ENCODE peak calls at places on chromosomes 12 and 14, in nine cellular contexts. I is spleen, L is AG04450, W is A673, H is stomach, T is astrocyte of the cerebellum, Z is MCF 10A, C is lower lobe of right lung, G is cardiac muscle cell. Q is an unnamed sample.

GRCh38 chr12:74541074-74541473 is 3.4 kb downstream of the ATXN7L3B start:
- DNase-seq in I (no peak), L (no peak), W (no peak), H (no peak), T (no peak), Z (no peak), C (no peak), G (no peak), Q (no peak)

GRCh38 chr14:76918176-76918750 is 92.1 kb downstream of the LRRC74A start:
- DNase-seq in I (peak), L (peak), W (peak), H (peak), T (peak), Z (peak), C (peak), G (no peak), Q (peak)

GRCh38 chr12:23704992-23705943 is 244.2 kb downstream of the SOX5 start:
- DNase-seq in I (no peak), L (no peak), W (no peak), H (no peak), T (no peak), Z (no peak), C (no peak), G (peak), Q (no peak)

GRCh38 chr14:72863216-72864006 is 30.5 kb downstream of the DPF3 start:
- DNase-seq in I (no peak), L (no peak), W (peak), H (no peak), T (no peak), Z (no peak), C (no peak), G (no peak), Q (no peak)

GRCh38 chr12:121618659-121619233 is 7.6 kb upstream of the ORAI1 start:
- DNase-seq in I (no peak), L (no peak), W (no peak), H (no peak), T (no peak), Z (no peak), C (no peak), G (no peak), Q (no peak)

GRCh38 chr12:65168606-65169310 is 625 bp upstream of the LEMD3 start:
- DNase-seq in I (no peak), L (no peak), W (no peak), H (no peak), T (no peak), Z (no peak), C (no peak), G (no peak), Q (no peak)

GRCh38 chr12:67594888-67595287 is 53.7 kb upstream of the DYRK2 start:
- DNase-seq in I (no peak), L (no peak), W (no peak), H (no peak), T (no peak), Z (peak), C (no peak), G (no peak), Q (no peak)

GRCh38 chr12:11653215-11653753 is 3.8 kb downstream of the ETV6 start:
- DNase-seq in I (no peak), L (no peak), W (no peak), H (no peak), T (no peak), Z (no peak), C (no peak), G (no peak), Q (no peak)

GRCh38 chr12:32690927-32691326 is 11.8 kb downstream of the DNM1L start:
- DNase-seq in I (no peak), L (no peak), W (no peak), H (no peak), T (no peak), Z (no peak), C (no peak), G (no peak), Q (no peak)

GRCh38 chr14:70622111-70622712 is 19.5 kb upstream of the TTC9 start:
- DNase-seq in I (no peak), L (no peak), W (peak), H (peak), T (no peak), Z (peak), C (no peak), G (peak), Q (no peak)
- TF ChIP-seq CTCF in I (peak), L (peak), W (peak), H (peak), T (peak), Z (peak), C (peak), G (peak), Q (no peak)

GRCh38 chr12:94551810-94552209 is 92.1 kb upstream of the CEP83 start:
- DNase-seq in I (no peak), L (no peak), W (no peak), H (no peak), T (no peak), Z (no peak), C (no peak), G (no peak), Q (no peak)

GRCh38 chr12:94550964-94551363 is 91.3 kb upstream of the CEP83 start:
- DNase-seq in I (no peak), L (no peak), W (no peak), H (no peak), T (no peak), Z (no peak), C (no peak), G (no peak), Q (no peak)

DNA sequence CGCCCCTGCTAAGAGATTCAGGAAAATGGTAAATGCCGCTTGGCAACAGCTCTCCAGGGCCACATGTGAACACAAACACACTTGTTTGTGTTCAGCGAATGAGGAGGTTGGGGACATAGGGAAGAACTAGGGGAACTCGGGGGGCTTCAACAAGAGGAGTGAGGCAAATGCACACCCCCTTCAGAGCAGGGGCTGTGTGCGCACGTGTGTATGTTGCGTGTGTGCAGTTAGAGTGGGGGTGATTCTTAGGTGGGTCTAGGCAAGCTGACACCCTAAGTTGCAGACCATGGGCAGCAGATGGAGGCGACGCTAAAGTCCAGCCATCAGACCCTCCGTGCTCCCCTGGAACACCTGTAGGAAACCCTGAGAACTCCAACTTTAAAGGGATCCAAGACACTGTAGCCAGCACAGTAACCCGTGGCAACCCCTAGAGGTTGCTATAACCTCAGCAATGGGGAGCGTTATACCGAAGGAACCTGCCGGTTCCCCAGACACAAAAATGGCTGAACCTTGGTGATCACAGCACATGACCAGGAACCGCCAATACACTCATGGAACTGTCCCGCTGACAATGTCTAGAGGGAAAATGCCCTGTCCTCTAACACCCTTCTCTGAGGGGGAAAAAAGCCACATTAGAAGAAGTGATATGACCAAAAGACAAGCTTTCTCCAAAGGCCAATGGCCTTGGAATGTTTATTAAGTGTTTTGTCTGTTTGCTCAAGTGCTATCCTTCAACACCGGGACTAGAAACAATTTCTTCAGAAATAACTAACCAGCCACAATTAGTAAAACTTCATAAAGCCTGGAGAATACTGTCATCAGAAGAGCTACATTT is 86.5 kb upstream of the CEP83 start:
- DNase-seq in I (no peak), L (peak), W (peak), H (peak), T (peak), Z (peak), C (peak), G (peak), Q (no peak)
- TF ChIP-seq CTCF in I (peak), L (peak), W (peak), H (peak), T (peak), Z (peak), C (peak), G (peak), Q (peak)

GRCh38 chr14:60093606-60094005 is 1.9 kb downstream of the PCNX4 start:
- DNase-seq in I (no peak), L (no peak), W (no peak), H (no peak), T (no peak), Z (no peak), C (no peak), G (no peak), Q (no peak)
- TF ChIP-seq CTCF in I (no peak), L (no peak), W (no peak), H (no peak), T (no peak), Z (no peak), C (no peak), G (no peak), Q (no peak)

GRCh38 chr12:53751336-53752191 is at the start of gene CISTR:
- DNase-seq in I (peak), L (no peak), W (peak), H (no peak), T (no peak), Z (no peak), C (peak), G (peak), Q (peak)
- TF ChIP-seq CTCF in I (no peak), L (no peak), W (no peak), H (no peak), T (no peak), Z (no peak), C (no peak), G (no peak), Q (no peak)

GRCh38 chr12:116538076-116538591 is 21.0 kb upstream of the MAP1LC3B2 start:
- DNase-seq in I (no peak), L (no peak), W (no peak), H (no peak), T (no peak), Z (no peak), C (no peak), G (no peak), Q (no peak)
- TF ChIP-seq CTCF in I (no peak), L (no peak), W (no peak), H (no peak), T (no peak), Z (no peak), C (no peak), G (no peak), Q (no peak)